ENCODE peak calls at places on chromosome 12, in six cellular contexts. A is stimulated activated CD8-positive, alpha-beta memory T cell treated with anti-CD3 and anti-CD28 coated beads, Interleukin-4, amount 100 ng/mL, for 1 hour; B is tibial artery; Q is IMR-90; O is endothelial cell; L is NCI-H187. K is an unnamed sample.

GRCh38 chr12:100413006-100413405 is 56.1 kb downstream of the SLC17A8 start:
- DNase-seq in A (no peak), B (no peak), Q (no peak), O (no peak), L (no peak), K (no peak)

GRCh38 chr12:48197549-48197966 is 5.5 kb downstream of the OR10AD1 start:
- DNase-seq in A (no peak), B (no peak), Q (no peak), O (no peak), L (no peak), K (peak)

GRCh38 chr12:6219980-6220379 is 19.8 kb downstream of the CD9 start:
- DNase-seq in A (no peak), B (no peak), Q (no peak), O (no peak), L (no peak), K (no peak)

GRCh38 chr12:41743835-41744234 is 400.8 kb downstream of the GXYLT1 start:
- DNase-seq in A (no peak), B (no peak), Q (no peak), O (no peak), L (no peak), K (no peak)

GRCh38 chr12:10959777-10960176 is 20.7 kb upstream of the TAS2R14 start:
- DNase-seq in A (no peak), B (no peak), Q (no peak), O (no peak), L (no peak), K (no peak)

GRCh38 chr12:9925746-9926393 is 6.3 kb downstream of the CLEC2A start:
- DNase-seq in A (no peak), B (no peak), Q (peak), O (peak), L (no peak), K (peak)

GRCh38 chr12:32124637-32125036 is 18.0 kb downstream of the BICD1 start:
- DNase-seq in A (no peak), B (no peak), Q (no peak), O (no peak), L (no peak), K (no peak)

GRCh38 chr12:104334581-104334980 is 31.0 kb downstream of the EID3 start:
- DNase-seq in A (no peak), B (no peak), Q (no peak), O (no peak), L (no peak), K (no peak)

GRCh38 chr12:126772171-126772864 is 1494.7 kb upstream of the TMEM132C start:
- DNase-seq in A (no peak), B (no peak), Q (peak), O (no peak), L (no peak), K (no peak)

GRCh38 chr12:34389378-34390170 is 367.3 kb downstream of the ALG10 start:
- DNase-seq in A (no peak), B (peak), Q (no peak), O (no peak), L (no peak), K (no peak)

GRCh38 chr12:1277905-1278304 is 286.9 kb downstream of the ERC1 start:
- DNase-seq in A (no peak), B (no peak), Q (no peak), O (no peak), L (no peak), K (no peak)

GRCh38 chr12:59636945-59637656 is 41.3 kb downstream of the SLC16A7 start:
- DNase-seq in A (no peak), B (no peak), Q (no peak), O (no peak), L (no peak), K (no peak)

GRCh38 chr12:19946549-19946948 is 421.8 kb upstream of the PDE3A start:
- DNase-seq in A (no peak), B (peak), Q (peak), O (no peak), L (no peak), K (no peak)

GRCh38 chr12:115233891-115234543 is 550.0 kb upstream of the TBX3 start:
- DNase-seq in A (no peak), B (no peak), Q (no peak), O (no peak), L (no peak), K (no peak)

GRCh38 chr12:105523164-105524057 is 192.9 kb downstream of the C12orf75 start:
- DNase-seq in A (no peak), B (peak), Q (peak), O (no peak), L (peak), K (no peak)

GRCh38 chr12:46432325-46432724 is 59.8 kb upstream of the SLC38A2 start:
- DNase-seq in A (no peak), B (no peak), Q (no peak), O (no peak), L (no peak), K (no peak)

GRCh38 chr12:88153959-88154358 is 11.9 kb downstream of the TMTC3 start:
- DNase-seq in A (no peak), B (no peak), Q (peak), O (no peak), L (no peak), K (no peak)

GRCh38 chr12:111166779-111167540 is 201.9 kb downstream of the PHETA1 start:
- DNase-seq in A (no peak), B (no peak), Q (no peak), O (no peak), L (no peak), K (no peak)

GRCh38 chr12:26195250-26195640 is at the start of gene SSPN:
- DNase-seq in A (no peak), B (peak), Q (peak), O (peak), L (peak), K (peak)

GRCh38 chr12:55797550-55797949 is 20.0 kb downstream of the SARNP start:
- DNase-seq in A (no peak), B (no peak), Q (peak), O (no peak), L (no peak), K (no peak)

GRCh38 chr12:15846887-15847286 is 35.3 kb upstream of the STRAP start:
- DNase-seq in A (no peak), B (no peak), Q (peak), O (no peak), L (no peak), K (no peak)